ENCODE peak calls at places on chromosomes 3 and 15, in nine cellular contexts. R is body of pancreas, L is spleen, V is tibial nerve, E is esophagus squamous epithelium, U is cardiac muscle cell, A is OCI-LY7, B is pancreas, Q is thoracic aorta. P is an unnamed sample. For H3K36me3, the result is how much of the 10 kb centered on the place peaks cover.

GRCh38 chr3:78511840-78512239 is 1256.0 kb downstream of the ROBO1 start:
- DNase-seq in R (no peak), L (no peak), V (no peak), E (no peak), U (no peak), A (no peak), B (no peak), Q (no peak), P (no peak)

GRCh38 chr15:25504307-25504706 is 65.5 kb upstream of the UBE3A start:
- DNase-seq in R (no peak), L (no peak), V (no peak), E (no peak), U (peak), A (no peak), B (no peak), Q (no peak), P (no peak)

GRCh38 chr15:33584797-33585196 is 274.0 kb downstream of the RYR3 start:
- DNase-seq in R (no peak), L (no peak), V (no peak), E (no peak), U (peak), A (no peak), B (no peak), Q (no peak), P (no peak)

GRCh38 chr15:71780349-71780976 is 29.9 kb upstream of the NR2E3 start:
- DNase-seq in R (peak), L (no peak), V (no peak), E (no peak), U (peak), A (peak), B (no peak), Q (no peak), P (no peak)

GRCh38 chr3:13021141-13021933 is 51.9 kb downstream of the IQSEC1 start:
- DNase-seq in R (peak), L (peak), V (peak), E (no peak), U (no peak), A (peak), B (peak), Q (no peak), P (no peak)

GRCh38 chr15:40061212-40061901 is 22.4 kb upstream of the SRP14 start:
- DNase-seq in R (no peak), L (peak), V (no peak), E (no peak), U (no peak), A (no peak), B (no peak), Q (no peak), P (no peak)

GRCh38 chr3:111773484-111773883 is 85.6 kb upstream of the PHLDB2 start:
- DNase-seq in R (no peak), L (no peak), V (no peak), E (no peak), U (no peak), A (no peak), B (no peak), Q (no peak), P (no peak)

GRCh38 chr15:29570121-29570930 is 251.9 kb downstream of the TJP1 start:
- DNase-seq in R (peak), L (no peak), V (no peak), E (no peak), U (peak), A (no peak), B (peak), Q (no peak), P (no peak)

GRCh38 chr3:29284578-29284977 is 3.7 kb downstream of the RBMS3 start:
- DNase-seq in R (no peak), L (no peak), V (no peak), E (no peak), U (peak), A (no peak), B (no peak), Q (no peak), P (no peak)

GRCh38 chr3:29283297-29283681 is 2.4 kb downstream of the RBMS3 start:
- DNase-seq in R (no peak), L (no peak), V (no peak), E (no peak), U (peak), A (no peak), B (no peak), Q (no peak), P (no peak)

GRCh38 chr3:29283739-29284138 is 2.9 kb downstream of the RBMS3 start:
- DNase-seq in R (no peak), L (no peak), V (no peak), E (no peak), U (no peak), A (no peak), B (no peak), Q (no peak), P (no peak)

GRCh38 chr3:29285356-29286070 is 4.6 kb downstream of the RBMS3 start:
- DNase-seq in R (no peak), L (no peak), V (no peak), E (no peak), U (peak), A (no peak), B (no peak), Q (no peak), P (no peak)

DNA sequence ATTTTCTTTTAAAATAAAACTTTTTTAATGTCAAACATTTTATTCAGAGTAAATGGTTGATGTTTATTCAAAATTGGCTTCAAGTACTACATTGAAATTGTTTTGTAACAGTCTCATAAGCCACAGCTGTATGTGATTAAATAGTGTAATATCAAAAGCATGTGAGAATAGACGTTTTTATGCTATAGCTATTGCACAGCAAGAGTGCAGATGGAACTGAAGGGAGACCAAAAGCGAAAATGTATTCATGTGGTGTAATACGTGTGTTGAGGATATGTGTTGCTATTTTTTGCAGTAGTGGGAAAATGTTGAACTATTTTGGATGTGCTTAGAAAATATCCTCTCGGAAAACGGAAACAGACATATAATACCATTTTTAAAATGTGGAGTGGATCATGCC is 6.0 kb downstream of the RBMS3 start:
- DNase-seq in R (no peak), L (no peak), V (no peak), E (no peak), U (peak), A (no peak), B (no peak), Q (no peak), P (no peak)
- H3K4me3 ChIP-seq in R (no peak), L (no peak), V (peak), E (no peak), U (no peak), A (no peak), B (no peak), Q (peak), P (peak)

GRCh38 chr15:101150723-101151040 is 101.2 kb downstream of the CHSY1 start:
- DNase-seq in R (no peak), L (peak), V (no peak), E (no peak), U (no peak), A (no peak), B (no peak), Q (no peak), P (no peak)

GRCh38 chr15:101153801-101154656 is 97.8 kb downstream of the CHSY1 start:
- DNase-seq in R (no peak), L (peak), V (no peak), E (no peak), U (no peak), A (no peak), B (no peak), Q (no peak), P (no peak)

GRCh38 chr15:101151286-101151685 is 100.6 kb downstream of the CHSY1 start:
- DNase-seq in R (no peak), L (peak), V (no peak), E (no peak), U (no peak), A (no peak), B (no peak), Q (no peak), P (no peak)

GRCh38 chr15:101149864-101150722 is 101.8 kb downstream of the CHSY1 start:
- DNase-seq in R (no peak), L (peak), V (no peak), E (no peak), U (no peak), A (no peak), B (no peak), Q (no peak), P (no peak)

DNA sequence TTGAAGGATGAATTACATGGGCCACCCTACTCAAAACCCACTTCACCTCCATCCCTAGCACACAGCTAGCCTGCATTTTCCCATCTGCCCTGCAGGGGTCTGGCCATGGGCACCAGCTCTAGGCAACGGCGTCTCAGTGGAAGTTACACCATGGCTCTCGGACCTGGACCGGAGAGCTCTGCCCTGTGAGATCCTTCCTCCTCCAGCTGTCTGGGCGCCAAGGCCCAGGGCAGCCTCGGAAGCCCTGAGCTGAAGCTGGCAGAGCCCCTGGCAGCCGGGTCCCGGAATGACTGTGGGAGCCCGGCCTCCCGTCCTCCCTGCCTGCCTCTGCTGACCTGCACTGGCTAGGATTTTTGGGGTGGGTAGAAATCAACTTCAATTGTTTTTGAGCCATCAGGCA is 98.9 kb downstream of the CHSY1 start:
- DNase-seq in R (no peak), L (no peak), V (no peak), E (no peak), U (no peak), A (no peak), B (no peak), Q (no peak), P (no peak)
- TF ChIP-seq CTCF in R (no peak), L (no peak), V (no peak), E (peak), U (peak), A (peak), B (no peak), Q (peak), P (peak)

DNA sequence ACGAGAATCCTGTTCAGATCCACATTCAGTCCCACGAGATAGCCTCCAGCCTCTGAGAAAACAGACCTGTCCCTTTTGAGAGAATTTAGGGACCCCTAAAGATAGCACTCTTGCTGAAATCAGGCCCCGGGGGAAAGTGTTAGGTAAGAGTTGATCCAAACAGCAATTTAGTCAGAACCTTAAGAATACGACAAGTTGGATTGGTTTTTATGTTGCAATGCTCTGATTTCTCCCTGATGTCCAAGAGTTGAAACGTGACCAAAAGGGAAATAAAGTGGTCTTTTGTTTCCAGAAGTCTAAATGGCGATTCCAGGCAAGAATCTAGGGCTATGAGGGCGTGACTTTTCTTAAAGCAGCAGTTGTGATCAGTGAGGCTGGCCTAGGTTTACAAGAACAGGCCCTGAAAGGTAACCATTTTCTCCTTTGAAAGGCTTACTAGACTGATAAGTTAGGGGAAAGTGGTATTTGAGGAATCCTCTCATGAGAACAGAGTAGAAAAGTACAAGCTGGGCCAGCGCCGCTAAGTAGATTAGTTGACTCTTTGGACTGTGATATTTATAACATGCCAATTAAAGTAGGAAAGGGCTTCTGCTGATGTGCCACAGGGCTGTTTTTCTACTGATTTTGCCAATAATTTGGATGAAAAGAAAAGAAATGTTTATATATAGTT is 4.9 kb downstream of the MAN2A2 start:
- DNase-seq in R (no peak), L (no peak), V (peak), E (no peak), U (peak), A (no peak), B (no peak), Q (no peak), P (no peak)
- H3K36me3 ChIP-seq in R (under half), L (half or more), V (half or more), E (half or more), U (under half), A (under half), B (under half), Q (half or more), P (under half)

GRCh38 chr3:46406440-46406785 is 453 bp downstream of the CCR5AS start:
- DNase-seq in R (no peak), L (no peak), V (no peak), E (no peak), U (no peak), A (no peak), B (no peak), Q (no peak), P (no peak)

GRCh38 chr3:46406786-46407611 is at the start of the genes CCR5AS and CCRL2:
- DNase-seq in R (peak), L (peak), V (peak), E (peak), U (no peak), A (no peak), B (peak), Q (no peak), P (no peak)

GRCh38 chr3:46408853-46409252 is 1.8 kb downstream of the CCRL2 start:
- DNase-seq in R (no peak), L (no peak), V (no peak), E (no peak), U (no peak), A (no peak), B (no peak), Q (no peak), P (no peak)

GRCh38 chr3:46409735-46410489 is 2.9 kb downstream of the CCRL2 start:
- DNase-seq in R (no peak), L (no peak), V (no peak), E (no peak), U (no peak), A (no peak), B (no peak), Q (no peak), P (no peak)

DNA sequence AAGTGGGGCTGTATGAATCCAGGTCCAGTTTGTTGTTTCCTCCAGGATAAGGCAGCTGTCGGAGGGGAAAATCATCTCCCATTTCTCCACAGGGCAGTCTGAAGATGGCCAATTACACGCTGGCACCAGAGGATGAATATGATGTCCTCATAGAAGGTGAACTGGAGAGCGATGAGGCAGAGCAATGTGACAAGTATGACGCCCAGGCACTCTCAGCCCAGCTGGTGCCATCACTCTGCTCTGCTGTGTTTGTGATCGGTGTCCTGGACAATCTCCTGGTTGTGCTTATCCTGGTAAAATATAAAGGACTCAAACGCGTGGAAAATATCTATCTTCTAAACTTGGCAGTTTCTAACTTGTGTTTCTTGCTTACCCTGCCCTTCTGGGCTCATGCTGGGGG is 917 bp downstream of the CCRL2 start:
- DNase-seq in R (no peak), L (no peak), V (no peak), E (no peak), U (no peak), A (no peak), B (no peak), Q (no peak), P (no peak)
- H3K4me3 ChIP-seq in R (no peak), L (no peak), V (peak), E (no peak), U (no peak), A (no peak), B (no peak), Q (peak), P (no peak)

GRCh38 chr3:169390310-169390731 is 273.2 kb downstream of the MECOM start:
- DNase-seq in R (no peak), L (no peak), V (no peak), E (no peak), U (peak), A (no peak), B (no peak), Q (no peak), P (no peak)
- TF ChIP-seq CTCF in R (peak), L (no peak), V (no peak), E (peak), U (peak), A (peak), B (peak), Q (peak), P (no peak)

DNA sequence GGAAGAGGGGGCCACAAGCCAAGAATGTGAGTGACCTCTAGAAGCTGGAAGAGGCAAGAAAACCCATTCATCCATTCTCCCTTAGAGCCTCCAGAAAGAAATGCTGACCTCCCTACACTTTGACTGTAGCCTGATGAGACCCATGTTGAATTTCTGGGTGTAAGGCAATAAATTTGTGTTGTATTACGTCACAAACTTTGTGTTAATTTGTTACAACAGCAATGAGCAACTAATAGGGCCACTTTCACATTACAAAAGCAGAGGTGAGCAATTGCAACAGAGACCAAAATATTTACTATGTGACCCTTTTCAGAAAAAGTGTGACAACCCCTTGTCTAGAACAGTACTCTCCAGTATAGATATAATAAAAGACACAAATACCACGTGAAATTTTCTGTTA is 101.2 kb downstream of the NTRK3 start:
- DNase-seq in R (no peak), L (no peak), V (no peak), E (no peak), U (no peak), A (no peak), B (no peak), Q (no peak), P (no peak)
- H3K36me3 ChIP-seq in R (under half), L (under half), V (under half), E (under half), U (under half), A (under half), B (under half), Q (under half), P (under half)

GRCh38 chr3:81716870-81717509 is 44.5 kb downstream of the GBE1 start:
- DNase-seq in R (peak), L (no peak), V (no peak), E (no peak), U (peak), A (no peak), B (peak), Q (no peak), P (no peak)
- H3K4me3 ChIP-seq in R (no peak), L (no peak), V (no peak), E (no peak), U (no peak), A (no peak), B (peak), Q (no peak), P (no peak)

DNA sequence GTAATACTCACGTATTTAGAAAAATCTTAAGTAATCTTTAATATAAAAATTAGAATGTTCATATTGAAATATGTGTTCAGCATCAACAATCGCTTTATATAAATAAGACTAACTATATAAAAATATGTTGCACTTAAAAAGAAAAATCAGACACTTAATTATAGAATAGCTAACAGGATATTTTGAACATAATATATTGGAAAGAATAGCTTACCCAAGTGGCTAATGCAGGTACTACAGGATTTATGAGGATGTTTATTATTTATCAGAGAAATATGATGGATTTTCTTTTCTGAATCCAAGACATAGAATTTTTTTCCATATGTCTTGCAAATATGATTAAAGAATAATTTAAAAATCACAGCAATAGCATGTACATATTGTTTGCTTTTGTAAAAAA is 567.9 kb upstream of the GBE1 start:
- DNase-seq in R (no peak), L (no peak), V (no peak), E (no peak), U (no peak), A (no peak), B (no peak), Q (no peak), P (no peak)
- TF ChIP-seq CTCF in R (no peak), L (no peak), V (peak), E (no peak), U (peak), A (peak), B (peak), Q (no peak), P (peak)